ENCODE peak calls at places on chromosomes 2 and 18, in ten cellular contexts. One of them, this sample, is unnamed.

GRCh38 chr18:76938619-76939018 is 116.3 kb downstream of the ZNF236 start:
- DNase-seq in foreskin fibroblast: no peak
- DNase-seq in heart left ventricle: no peak
- DNase-seq in fibroblast of the aortic adventitia: no peak
- DNase-seq in astrocyte of the spinal cord: no peak
- DNase-seq in upper lobe of right lung: no peak
- DNase-seq in astrocyte: no peak
- DNase-seq in A549: no peak
- DNase-seq in WERI-Rb-1: no peak
- DNase-seq in tibial artery: no peak
- DNase-seq in this sample: no peak

GRCh38 chr2:178650554-178650953 is 156.7 kb downstream of the TTN start:
- DNase-seq in foreskin fibroblast: no peak
- DNase-seq in heart left ventricle: no peak
- DNase-seq in fibroblast of the aortic adventitia: no peak
- DNase-seq in astrocyte of the spinal cord: no peak
- DNase-seq in upper lobe of right lung: no peak
- DNase-seq in astrocyte: no peak
- DNase-seq in A549: no peak
- DNase-seq in WERI-Rb-1: no peak
- DNase-seq in tibial artery: no peak
- DNase-seq in this sample: no peak

GRCh38 chr2:144379891-144380311 is 140.0 kb downstream of the ZEB2 start:
- DNase-seq in foreskin fibroblast: no peak
- DNase-seq in heart left ventricle: peak; percentile 55
- DNase-seq in fibroblast of the aortic adventitia: no peak
- DNase-seq in astrocyte of the spinal cord: no peak
- DNase-seq in upper lobe of right lung: no peak
- DNase-seq in astrocyte: no peak
- DNase-seq in A549: no peak
- DNase-seq in WERI-Rb-1: peak; percentile 19
- DNase-seq in tibial artery: peak; percentile 27
- DNase-seq in this sample: peak; percentile 35

GRCh38 chr2:3299703-3300102 is 77.9 kb downstream of the EIPR1 start:
- DNase-seq in foreskin fibroblast: no peak
- DNase-seq in heart left ventricle: no peak
- DNase-seq in fibroblast of the aortic adventitia: no peak
- DNase-seq in astrocyte of the spinal cord: no peak
- DNase-seq in upper lobe of right lung: peak; percentile 60
- DNase-seq in astrocyte: no peak
- DNase-seq in A549: no peak
- DNase-seq in WERI-Rb-1: no peak
- DNase-seq in tibial artery: peak; percentile 5
- DNase-seq in this sample: no peak

GRCh38 chr2:165743442-165743841 is 50.6 kb downstream of the GALNT3 start:
- DNase-seq in foreskin fibroblast: no peak
- DNase-seq in heart left ventricle: no peak
- DNase-seq in fibroblast of the aortic adventitia: no peak
- DNase-seq in astrocyte of the spinal cord: no peak
- DNase-seq in upper lobe of right lung: no peak
- DNase-seq in astrocyte: no peak
- DNase-seq in A549: no peak
- DNase-seq in WERI-Rb-1: no peak
- DNase-seq in tibial artery: no peak
- DNase-seq in this sample: no peak

GRCh38 chr2:109213646-109214417 is 84.8 kb downstream of the SH3RF3 start:
- DNase-seq in foreskin fibroblast: peak; percentile 78
- DNase-seq in heart left ventricle: peak; percentile 75
- DNase-seq in fibroblast of the aortic adventitia: peak; percentile 87
- DNase-seq in astrocyte of the spinal cord: peak; percentile 81
- DNase-seq in upper lobe of right lung: peak; percentile 72
- DNase-seq in astrocyte: peak; percentile 82
- DNase-seq in A549: no peak
- DNase-seq in WERI-Rb-1: no peak
- DNase-seq in tibial artery: no peak
- DNase-seq in this sample: peak; percentile 87

GRCh38 chr2:27796991-27797752 is 25.7 kb downstream of the MRPL33 start:
- DNase-seq in foreskin fibroblast: no peak
- DNase-seq in heart left ventricle: peak; percentile 84
- DNase-seq in fibroblast of the aortic adventitia: no peak
- DNase-seq in astrocyte of the spinal cord: no peak
- DNase-seq in upper lobe of right lung: peak; percentile 71
- DNase-seq in astrocyte: no peak
- DNase-seq in A549: no peak
- DNase-seq in WERI-Rb-1: no peak
- DNase-seq in tibial artery: no peak
- DNase-seq in this sample: no peak

GRCh38 chr2:197286805-197287595 is 23.6 kb downstream of the ANKRD44 start:
- DNase-seq in foreskin fibroblast: peak; percentile 85
- DNase-seq in heart left ventricle: peak; percentile 47
- DNase-seq in fibroblast of the aortic adventitia: peak; percentile 89
- DNase-seq in astrocyte of the spinal cord: peak; percentile 91
- DNase-seq in upper lobe of right lung: no peak
- DNase-seq in astrocyte: peak; percentile 93
- DNase-seq in A549: peak; percentile 90
- DNase-seq in WERI-Rb-1: no peak
- DNase-seq in tibial artery: peak; percentile 61
- DNase-seq in this sample: peak; percentile 91

GRCh38 chr2:160397530-160397865 is 96.1 kb downstream of the RBMS1 start:
- DNase-seq in foreskin fibroblast: no peak
- DNase-seq in heart left ventricle: no peak
- DNase-seq in fibroblast of the aortic adventitia: peak; percentile 67
- DNase-seq in astrocyte of the spinal cord: no peak
- DNase-seq in upper lobe of right lung: no peak
- DNase-seq in astrocyte: peak; percentile 61
- DNase-seq in A549: peak; percentile 52
- DNase-seq in WERI-Rb-1: no peak
- DNase-seq in tibial artery: no peak
- DNase-seq in this sample: peak; percentile 55

GRCh38 chr2:133836691-133837090 is 268.4 kb upstream of the NCKAP5 start:
- DNase-seq in foreskin fibroblast: no peak
- DNase-seq in heart left ventricle: no peak
- DNase-seq in fibroblast of the aortic adventitia: no peak
- DNase-seq in astrocyte of the spinal cord: peak; percentile 38
- DNase-seq in upper lobe of right lung: no peak
- DNase-seq in astrocyte: peak; percentile 48
- DNase-seq in A549: no peak
- DNase-seq in WERI-Rb-1: no peak
- DNase-seq in tibial artery: no peak
- DNase-seq in this sample: no peak

GRCh38 chr2:182890773-182891381 is 24.4 kb upstream of the FRZB start:
- DNase-seq in foreskin fibroblast: no peak
- DNase-seq in heart left ventricle: no peak
- DNase-seq in fibroblast of the aortic adventitia: no peak
- DNase-seq in astrocyte of the spinal cord: no peak
- DNase-seq in upper lobe of right lung: no peak
- DNase-seq in astrocyte: no peak
- DNase-seq in A549: no peak
- DNase-seq in WERI-Rb-1: no peak
- DNase-seq in tibial artery: no peak
- DNase-seq in this sample: no peak
- H3K4me3 ChIP-seq in foreskin fibroblast: peak overlapping the region; percentile 2
- H3K4me3 ChIP-seq in heart left ventricle: no peak overlapping the region
- H3K4me3 ChIP-seq in fibroblast of the aortic adventitia: no peak overlapping the region
- H3K4me3 ChIP-seq in astrocyte of the spinal cord: no peak overlapping the region
- H3K4me3 ChIP-seq in upper lobe of right lung: no peak overlapping the region
- H3K4me3 ChIP-seq in astrocyte: no peak overlapping the region
- H3K4me3 ChIP-seq in A549: no peak overlapping the region
- H3K4me3 ChIP-seq in WERI-Rb-1: no peak overlapping the region
- H3K4me3 ChIP-seq in tibial artery: no peak overlapping the region
- H3K4me3 ChIP-seq in this sample: no peak overlapping the region

GRCh38 chr18:70172225-70172624 is 33.3 kb downstream of the RTTN start:
- DNase-seq in foreskin fibroblast: no peak
- DNase-seq in heart left ventricle: no peak
- DNase-seq in fibroblast of the aortic adventitia: peak; percentile 60
- DNase-seq in astrocyte of the spinal cord: peak; percentile 32
- DNase-seq in upper lobe of right lung: no peak
- DNase-seq in astrocyte: no peak
- DNase-seq in A549: peak; percentile 28
- DNase-seq in WERI-Rb-1: no peak
- DNase-seq in tibial artery: no peak
- DNase-seq in this sample: peak; percentile 55
- TF ChIP-seq CTCF in foreskin fibroblast: peak; percentile 36
- TF ChIP-seq CTCF in heart left ventricle: peak; percentile 18
- TF ChIP-seq CTCF in fibroblast of the aortic adventitia: peak; percentile 48
- TF ChIP-seq CTCF in astrocyte of the spinal cord: peak; percentile 52
- TF ChIP-seq CTCF in upper lobe of right lung: no peak
- TF ChIP-seq CTCF in astrocyte: peak; percentile 43
- TF ChIP-seq CTCF in A549: peak; percentile 55
- TF ChIP-seq CTCF in WERI-Rb-1: no peak
- TF ChIP-seq CTCF in tibial artery: peak; percentile 6
- TF ChIP-seq CTCF in this sample: peak; percentile 38

DNA sequence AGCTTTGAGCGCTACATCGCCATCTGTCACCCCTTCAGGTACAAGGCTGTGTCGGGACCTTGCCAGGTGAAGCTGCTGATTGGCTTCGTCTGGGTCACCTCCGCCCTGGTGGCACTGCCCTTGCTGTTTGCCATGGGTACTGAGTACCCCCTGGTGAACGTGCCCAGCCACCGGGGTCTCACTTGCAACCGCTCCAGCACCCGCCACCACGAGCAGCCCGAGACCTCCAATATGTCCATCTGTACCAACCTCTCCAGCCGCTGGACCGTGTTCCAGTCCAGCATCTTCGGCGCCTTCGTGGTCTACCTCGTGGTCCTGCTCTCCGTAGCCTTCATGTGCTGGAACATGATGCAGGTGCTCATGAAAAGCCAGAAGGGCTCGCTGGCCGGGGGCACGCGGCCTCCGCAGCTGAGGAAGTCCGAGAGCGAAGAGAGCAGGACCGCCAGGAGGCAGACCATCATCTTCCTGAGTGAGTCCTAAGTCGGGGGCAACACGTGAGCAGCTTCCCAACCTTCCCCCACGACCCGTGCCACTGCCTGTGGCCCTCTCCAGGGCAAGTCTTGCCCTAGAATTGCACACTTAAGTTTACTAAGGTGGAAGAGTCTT is 928 bp downstream of the GPR39 start:
- DNase-seq in foreskin fibroblast: no peak
- DNase-seq in heart left ventricle: no peak
- DNase-seq in fibroblast of the aortic adventitia: no peak
- DNase-seq in astrocyte of the spinal cord: no peak
- DNase-seq in upper lobe of right lung: no peak
- DNase-seq in astrocyte: no peak
- DNase-seq in A549: no peak
- DNase-seq in WERI-Rb-1: no peak
- DNase-seq in tibial artery: no peak
- DNase-seq in this sample: no peak
- H3K4me3 ChIP-seq in foreskin fibroblast: no peak overlapping the region
- H3K4me3 ChIP-seq in heart left ventricle: no peak overlapping the region
- H3K4me3 ChIP-seq in fibroblast of the aortic adventitia: no peak overlapping the region
- H3K4me3 ChIP-seq in astrocyte of the spinal cord: no peak overlapping the region
- H3K4me3 ChIP-seq in upper lobe of right lung: peak overlapping the region; percentile 57
- H3K4me3 ChIP-seq in astrocyte: peak overlapping the region; percentile 41
- H3K4me3 ChIP-seq in A549: peak overlapping the region; percentile 47
- H3K4me3 ChIP-seq in WERI-Rb-1: no peak overlapping the region
- H3K4me3 ChIP-seq in tibial artery: no peak overlapping the region
- H3K4me3 ChIP-seq in this sample: no peak overlapping the region

GRCh38 chr2:225010804-225011203 is 31.5 kb downstream of the DOCK10 start:
- DNase-seq in foreskin fibroblast: peak; percentile 68
- DNase-seq in heart left ventricle: no peak
- DNase-seq in fibroblast of the aortic adventitia: peak; percentile 83
- DNase-seq in astrocyte of the spinal cord: peak; percentile 81
- DNase-seq in upper lobe of right lung: no peak
- DNase-seq in astrocyte: peak; percentile 84
- DNase-seq in A549: peak; percentile 55
- DNase-seq in WERI-Rb-1: no peak
- DNase-seq in tibial artery: no peak
- DNase-seq in this sample: peak; percentile 50

GRCh38 chr2:225008179-225008829 is 34.0 kb downstream of the DOCK10 start:
- DNase-seq in foreskin fibroblast: no peak
- DNase-seq in heart left ventricle: no peak
- DNase-seq in fibroblast of the aortic adventitia: no peak
- DNase-seq in astrocyte of the spinal cord: no peak
- DNase-seq in upper lobe of right lung: no peak
- DNase-seq in astrocyte: no peak
- DNase-seq in A549: no peak
- DNase-seq in WERI-Rb-1: no peak
- DNase-seq in tibial artery: no peak
- DNase-seq in this sample: no peak

GRCh38 chr2:225006730-225007129 is 35.5 kb downstream of the DOCK10 start:
- DNase-seq in foreskin fibroblast: no peak
- DNase-seq in heart left ventricle: no peak
- DNase-seq in fibroblast of the aortic adventitia: no peak
- DNase-seq in astrocyte of the spinal cord: no peak
- DNase-seq in upper lobe of right lung: no peak
- DNase-seq in astrocyte: no peak
- DNase-seq in A549: no peak
- DNase-seq in WERI-Rb-1: no peak
- DNase-seq in tibial artery: no peak
- DNase-seq in this sample: no peak

GRCh38 chr2:225009768-225010167 is 32.5 kb downstream of the DOCK10 start:
- DNase-seq in foreskin fibroblast: no peak
- DNase-seq in heart left ventricle: no peak
- DNase-seq in fibroblast of the aortic adventitia: no peak
- DNase-seq in astrocyte of the spinal cord: no peak
- DNase-seq in upper lobe of right lung: no peak
- DNase-seq in astrocyte: peak; percentile 27
- DNase-seq in A549: peak; percentile 74
- DNase-seq in WERI-Rb-1: no peak
- DNase-seq in tibial artery: no peak
- DNase-seq in this sample: no peak

GRCh38 chr2:225008935-225009334 is 33.3 kb downstream of the DOCK10 start:
- DNase-seq in foreskin fibroblast: no peak
- DNase-seq in heart left ventricle: no peak
- DNase-seq in fibroblast of the aortic adventitia: no peak
- DNase-seq in astrocyte of the spinal cord: no peak
- DNase-seq in upper lobe of right lung: no peak
- DNase-seq in astrocyte: no peak
- DNase-seq in A549: peak; percentile 42
- DNase-seq in WERI-Rb-1: peak; percentile 29
- DNase-seq in tibial artery: no peak
- DNase-seq in this sample: no peak
- TF ChIP-seq CTCF in foreskin fibroblast: peak; percentile 18
- TF ChIP-seq CTCF in heart left ventricle: no peak
- TF ChIP-seq CTCF in fibroblast of the aortic adventitia: peak; percentile 38
- TF ChIP-seq CTCF in astrocyte of the spinal cord: peak; percentile 45
- TF ChIP-seq CTCF in upper lobe of right lung: peak; percentile 32
- TF ChIP-seq CTCF in astrocyte: peak; percentile 36
- TF ChIP-seq CTCF in A549: peak; percentile 66
- TF ChIP-seq CTCF in WERI-Rb-1: peak; percentile 52
- TF ChIP-seq CTCF in tibial artery: no peak
- TF ChIP-seq CTCF in this sample: peak; percentile 41

DNA sequence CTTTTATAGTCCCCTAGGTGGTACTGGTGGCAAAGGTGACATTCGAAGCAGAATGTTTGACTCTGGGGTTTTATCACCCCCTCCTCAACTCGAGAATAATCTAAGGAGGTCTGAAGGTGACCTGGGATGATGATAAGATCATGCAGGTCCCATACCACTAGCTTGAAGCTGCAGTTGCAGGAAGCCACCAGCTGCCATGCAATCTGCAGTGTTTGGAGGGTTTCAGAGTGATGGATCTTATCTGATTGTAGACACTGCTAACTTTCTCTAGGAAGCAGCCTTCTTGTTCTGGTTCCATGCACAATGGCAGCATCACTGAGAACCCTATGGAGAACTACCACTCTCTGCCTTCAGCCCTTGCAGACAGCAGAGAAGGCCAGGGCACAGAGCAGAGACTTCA is 59.4 kb upstream of the LRPPRC start:
- DNase-seq in foreskin fibroblast: no peak
- DNase-seq in heart left ventricle: no peak
- DNase-seq in fibroblast of the aortic adventitia: no peak
- DNase-seq in astrocyte of the spinal cord: no peak
- DNase-seq in upper lobe of right lung: no peak
- DNase-seq in astrocyte: no peak
- DNase-seq in A549: no peak
- DNase-seq in WERI-Rb-1: no peak
- DNase-seq in tibial artery: no peak
- DNase-seq in this sample: no peak
- H3K4me3 ChIP-seq in foreskin fibroblast: no peak overlapping the region
- H3K4me3 ChIP-seq in heart left ventricle: no peak overlapping the region
- H3K4me3 ChIP-seq in fibroblast of the aortic adventitia: no peak overlapping the region
- H3K4me3 ChIP-seq in astrocyte of the spinal cord: no peak overlapping the region
- H3K4me3 ChIP-seq in upper lobe of right lung: no peak overlapping the region
- H3K4me3 ChIP-seq in astrocyte: no peak overlapping the region
- H3K4me3 ChIP-seq in A549: no peak overlapping the region
- H3K4me3 ChIP-seq in WERI-Rb-1: no peak overlapping the region
- H3K4me3 ChIP-seq in tibial artery: no peak overlapping the region
- H3K4me3 ChIP-seq in this sample: no peak overlapping the region

This sample was measured in cardiac fibroblast.